ENCODE peak calls at places on chromosomes 4 and X, in seven cellular contexts. E is GM23338, Y is SK-N-SH, K is neuronal stem cell, L is HepG2, B is PC-3, Z is mammary epithelial cell. H is an unnamed sample. For H3K4me1, the result is how much of the 10 kb centered on the place peaks cover.

GRCh38 chrX:23383411-23383810 is 48.8 kb downstream of the PTCHD1 start:
- DNase-seq in E (no peak), Y (no peak), K (no peak), L (no peak), B (peak), Z (no peak), H (no peak)

GRCh38 chr4:43822621-43823020 is 626.0 kb downstream of the KCTD8 start:
- DNase-seq in E (no peak), Y (no peak), K (no peak), L (no peak), B (no peak), Z (no peak), H (no peak)

GRCh38 chrX:11908371-11908770 is 150.3 kb downstream of the MSL3 start:
- DNase-seq in E (peak), Y (peak), K (no peak), L (peak), B (peak), Z (peak), H (no peak)

GRCh38 chr4:176575141-176575731 is 217.5 kb downstream of the VEGFC start:
- DNase-seq in E (no peak), Y (no peak), K (no peak), L (no peak), B (no peak), Z (no peak), H (no peak)

GRCh38 chr4:181528570-181529184 is 714.5 kb upstream of the TENM3 start:
- DNase-seq in E (peak), Y (peak), K (peak), L (peak), B (peak), Z (peak), H (peak)

GRCh38 chrX:46407753-46408130 is 137.5 kb downstream of the ZNF674 start:
- DNase-seq in E (no peak), Y (no peak), K (no peak), L (no peak), B (no peak), Z (no peak), H (no peak)

GRCh38 chr4:149113804-149114430 is 671.7 kb upstream of the NR3C2 start:
- DNase-seq in E (no peak), Y (no peak), K (no peak), L (no peak), B (peak), Z (peak), H (no peak)

GRCh38 chr4:121668368-121669162 is 28.2 kb downstream of the ANXA5 start:
- DNase-seq in E (no peak), Y (no peak), K (no peak), L (no peak), B (peak), Z (peak), H (no peak)

GRCh38 chrX:21940356-21940829 is at the start of gene SMS:
- DNase-seq in E (peak), Y (peak), K (no peak), L (peak), B (peak), Z (peak), H (peak)

GRCh38 chr4:159252491-159252890 is 149.6 kb downstream of the RAPGEF2 start:
- DNase-seq in E (no peak), Y (no peak), K (no peak), L (no peak), B (no peak), Z (no peak), H (no peak)

GRCh38 chrX:107449490-107450175 is at the start of gene FRMPD3:
- DNase-seq in E (peak), Y (peak), K (peak), L (no peak), B (no peak), Z (no peak), H (peak)
- H2AFZ ChIP-seq in E (peak), Y (no peak), K (peak), L (no peak), B (peak), Z (peak), H (peak)

DNA sequence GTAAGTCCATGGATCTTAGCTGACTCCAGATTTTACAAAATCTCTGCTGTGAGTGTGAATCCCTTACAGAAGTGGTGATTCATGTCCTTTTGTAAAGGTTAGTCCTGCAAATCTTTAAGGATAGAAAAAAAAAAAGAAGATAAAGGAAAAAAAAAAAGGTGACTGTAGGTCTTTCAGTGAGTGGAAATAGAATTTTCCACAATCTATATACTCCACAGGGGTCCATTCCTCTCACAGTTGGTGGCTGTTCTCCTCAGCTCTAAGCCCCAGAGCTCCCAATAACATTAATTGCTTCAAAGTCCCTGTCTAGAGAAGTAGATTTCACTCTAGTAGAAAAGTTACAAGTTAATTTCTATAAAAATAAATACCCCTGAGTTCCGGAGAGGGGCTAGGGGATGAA is 189.1 kb downstream of the NDST4 start:
- DNase-seq in E (peak), Y (no peak), K (peak), L (no peak), B (no peak), Z (no peak), H (no peak)
- H3K4me1 ChIP-seq in E (under half), Y (under half), K (under half), L (under half), B (under half), Z (under half), H (under half)

DNA sequence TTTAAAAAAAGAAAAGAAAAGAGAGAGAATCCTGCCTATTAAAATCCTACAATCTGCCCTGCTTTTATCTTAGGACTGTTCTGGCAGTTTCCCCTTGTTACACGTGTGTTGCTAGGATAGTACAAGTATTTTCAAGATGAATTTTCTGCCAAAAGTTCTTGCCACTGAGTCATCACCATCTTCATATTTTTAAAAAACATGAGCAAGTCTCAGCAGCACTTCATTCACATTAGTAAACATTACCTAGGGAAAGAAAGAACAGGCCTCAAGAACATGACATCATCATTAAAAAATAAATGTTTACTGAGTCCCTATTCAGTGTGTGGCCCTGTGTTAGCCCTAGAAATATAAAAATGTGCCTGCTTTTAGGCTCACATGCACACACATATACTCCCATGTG is 18.6 kb upstream of the GPC3 start:
- DNase-seq in E (no peak), Y (no peak), K (no peak), L (no peak), B (peak), Z (peak), H (no peak)
- H2AFZ ChIP-seq in E (no peak), Y (no peak), K (no peak), L (no peak), B (no peak), Z (no peak), H (no peak)

GRCh38 chr4:39256436-39256835 is 74.1 kb downstream of the WDR19 start:
- DNase-seq in E (no peak), Y (no peak), K (no peak), L (no peak), B (no peak), Z (peak), H (no peak)

GRCh38 chr4:39259571-39260330 is 77.4 kb downstream of the WDR19 start:
- DNase-seq in E (no peak), Y (no peak), K (no peak), L (no peak), B (peak), Z (no peak), H (no peak)

GRCh38 chr4:39255266-39255665 is 72.9 kb downstream of the WDR19 start:
- DNase-seq in E (peak), Y (no peak), K (no peak), L (peak), B (peak), Z (peak), H (no peak)

DNA sequence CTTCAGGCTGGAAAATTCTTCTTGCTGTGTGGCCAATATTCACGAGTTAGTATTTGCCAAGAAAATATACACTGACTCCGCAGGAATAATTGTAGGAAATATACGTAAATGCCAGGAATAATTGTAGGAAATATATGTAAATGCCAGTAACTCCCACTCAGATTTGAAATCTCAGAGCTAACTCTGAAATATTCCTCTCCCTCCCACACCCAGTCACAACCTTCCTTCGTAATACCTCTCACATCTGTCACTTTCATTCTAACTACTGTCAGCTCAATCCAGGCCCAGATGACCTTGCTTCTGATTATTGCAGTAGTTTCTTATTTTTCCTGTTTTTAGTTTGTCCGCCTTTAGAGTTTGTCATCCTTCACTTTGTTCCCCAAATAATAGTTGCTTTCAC is 73.6 kb downstream of the WDR19 start:
- DNase-seq in E (no peak), Y (no peak), K (no peak), L (no peak), B (no peak), Z (no peak), H (no peak)
- H3K4me1 ChIP-seq in E (under half), Y (under half), K (under half), L (under half), B (under half), Z (under half), H (under half)

GRCh38 chr4:8387615-8388266 is 52.8 kb downstream of the ACOX3 start:
- DNase-seq in E (no peak), Y (no peak), K (no peak), L (no peak), B (peak), Z (no peak), H (no peak)

GRCh38 chr4:8387194-8387593 is 53.3 kb downstream of the ACOX3 start:
- DNase-seq in E (no peak), Y (no peak), K (no peak), L (no peak), B (no peak), Z (no peak), H (no peak)

GRCh38 chr4:8385106-8385505 is 55.4 kb downstream of the ACOX3 start:
- DNase-seq in E (no peak), Y (no peak), K (no peak), L (no peak), B (no peak), Z (no peak), H (no peak)

GRCh38 chr4:8385611-8386010 is 54.9 kb downstream of the ACOX3 start:
- DNase-seq in E (no peak), Y (peak), K (no peak), L (no peak), B (no peak), Z (no peak), H (no peak)

GRCh38 chr4:8386731-8387130 is 53.8 kb downstream of the ACOX3 start:
- DNase-seq in E (no peak), Y (no peak), K (no peak), L (no peak), B (no peak), Z (no peak), H (no peak)
- H2AFZ ChIP-seq in E (no peak), Y (no peak), K (no peak), L (no peak), B (no peak), Z (no peak), H (no peak)

DNA sequence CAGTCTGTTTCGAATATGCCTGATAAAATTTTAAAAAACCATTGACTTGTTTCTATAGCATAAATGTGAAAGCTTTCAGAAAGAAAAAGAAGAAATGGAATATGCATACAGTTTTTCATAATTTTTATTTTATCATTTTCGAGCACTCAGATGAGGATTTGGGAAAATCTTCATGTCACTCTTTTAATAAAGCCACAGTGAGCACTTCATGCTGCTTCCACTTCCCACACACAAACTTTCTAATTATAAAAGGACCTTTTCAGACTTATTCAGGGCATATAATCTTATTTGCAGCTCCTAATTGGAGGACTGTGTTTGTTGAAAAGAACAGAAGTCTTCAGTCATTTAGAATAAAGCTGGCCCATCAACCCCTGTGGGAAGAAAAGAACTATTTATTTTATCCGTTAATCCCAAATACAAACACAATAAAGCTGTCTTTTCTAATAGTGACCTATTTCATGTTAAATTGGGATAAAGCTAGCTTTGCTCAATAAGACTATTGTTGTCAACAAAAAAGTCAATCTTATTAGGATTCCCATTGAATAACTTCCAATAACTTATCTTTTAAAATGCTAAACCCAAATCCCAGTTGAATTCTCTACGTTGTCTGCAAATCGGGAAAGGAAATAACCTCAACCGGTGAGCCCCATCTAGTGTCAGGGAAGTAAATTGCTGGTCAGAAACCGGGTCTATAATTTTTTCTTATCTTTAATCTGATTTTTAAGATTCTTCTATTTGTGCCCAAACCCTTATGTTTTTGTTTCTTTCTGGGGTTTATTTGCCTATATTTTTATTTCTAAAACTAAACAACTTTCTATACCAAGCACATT is 211.5 kb downstream of the PDGFRA start:
- DNase-seq in E (peak), Y (peak), K (peak), L (no peak), B (peak), Z (peak), H (peak)
- H3K4me1 ChIP-seq in E (under half), Y (under half), K (under half), L (under half), B (under half), Z (under half), H (under half)

DNA sequence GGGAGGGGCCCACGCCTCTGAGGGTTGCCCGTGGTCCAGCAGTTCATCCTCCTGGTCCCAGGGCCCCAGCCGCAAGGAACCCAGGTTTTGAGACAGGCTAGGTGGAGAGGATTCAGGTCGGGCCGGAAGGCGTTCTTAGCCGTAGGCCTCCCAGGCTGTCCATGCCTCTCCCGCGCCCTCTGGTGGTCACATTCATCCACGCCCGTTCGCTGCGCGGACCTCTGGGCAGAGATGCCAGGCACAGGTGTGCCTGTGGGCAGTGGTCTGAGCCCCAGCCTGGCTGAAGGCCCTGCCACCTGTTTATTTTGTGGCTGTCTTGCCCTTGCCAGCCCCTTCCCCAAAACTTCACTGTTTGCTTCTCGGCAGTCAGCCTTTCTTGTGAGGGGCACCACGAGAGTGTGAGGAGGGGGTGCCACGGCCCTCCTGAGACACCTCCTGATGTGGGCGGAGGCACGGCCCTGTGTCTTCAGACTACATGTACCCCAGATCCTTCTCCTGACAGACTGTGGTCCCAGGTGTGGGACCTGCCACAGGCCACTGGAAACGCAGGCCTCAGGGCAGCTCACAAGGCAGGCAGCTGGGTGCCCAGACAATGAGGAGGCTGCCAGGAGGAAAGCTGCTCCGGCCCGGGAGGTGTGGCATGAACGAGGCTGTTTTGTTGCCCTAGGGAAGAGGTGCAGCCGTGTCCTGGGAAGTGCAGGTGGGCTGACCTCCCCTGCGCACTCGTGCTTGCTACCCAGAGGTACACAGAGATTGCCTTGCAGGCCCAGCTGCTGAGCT is 5.0 kb downstream of the UVSSA start:
- DNase-seq in E (peak), Y (peak), K (peak), L (peak), B (peak), Z (peak), H (peak)
- H2AFZ ChIP-seq in E (no peak), Y (no peak), K (peak), L (no peak), B (peak), Z (peak), H (peak)

GRCh38 chr4:144656857-144657256 is 10.9 kb downstream of the HHIP start:
- DNase-seq in E (no peak), Y (no peak), K (no peak), L (no peak), B (no peak), Z (no peak), H (no peak)

GRCh38 chr4:144654161-144654560 is 8.2 kb downstream of the HHIP start:
- DNase-seq in E (no peak), Y (no peak), K (no peak), L (no peak), B (no peak), Z (no peak), H (no peak)

GRCh38 chr4:144658015-144658567 is 12.1 kb downstream of the HHIP start:
- DNase-seq in E (no peak), Y (no peak), K (no peak), L (no peak), B (no peak), Z (no peak), H (no peak)

GRCh38 chr4:144658908-144659307 is 13.0 kb downstream of the HHIP start:
- DNase-seq in E (no peak), Y (no peak), K (no peak), L (no peak), B (peak), Z (peak), H (no peak)

DNA sequence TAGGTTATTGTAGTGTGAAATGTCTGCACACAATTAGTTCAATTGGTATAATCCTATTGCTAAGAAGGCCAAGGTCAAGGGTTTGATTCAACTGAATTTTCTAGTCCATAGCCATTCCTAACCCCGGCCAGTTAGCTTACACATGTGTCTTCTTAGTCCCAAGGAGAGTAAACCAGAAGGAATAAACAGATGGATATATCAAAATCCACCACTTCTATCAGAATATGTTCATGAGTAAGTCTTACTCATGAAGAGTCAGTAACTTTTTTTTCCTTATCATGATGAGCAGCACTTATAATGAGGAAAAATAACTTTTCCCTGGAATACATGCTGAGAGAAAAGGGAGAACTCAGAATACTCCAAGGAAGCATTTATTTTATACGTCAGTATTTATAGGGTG is 9.5 kb downstream of the HHIP start:
- DNase-seq in E (no peak), Y (no peak), K (no peak), L (no peak), B (no peak), Z (no peak), H (no peak)
- H3K4me1 ChIP-seq in E (under half), Y (under half), K (under half), L (under half), B (under half), Z (under half), H (under half)

GRCh38 chr4:74420863-74421262 is 24.1 kb upstream of the AREG start:
- DNase-seq in E (no peak), Y (no peak), K (no peak), L (no peak), B (no peak), Z (no peak), H (no peak)

GRCh38 chr4:74414149-74414809 is 30.7 kb upstream of the AREG start:
- DNase-seq in E (no peak), Y (no peak), K (no peak), L (no peak), B (no peak), Z (no peak), H (no peak)

GRCh38 chr4:74413265-74413664 is 31.7 kb upstream of the AREG start:
- DNase-seq in E (no peak), Y (no peak), K (no peak), L (no peak), B (no peak), Z (no peak), H (no peak)

GRCh38 chr4:74415602-74416300 is 29.2 kb upstream of the AREG start:
- DNase-seq in E (no peak), Y (no peak), K (no peak), L (no peak), B (no peak), Z (peak), H (no peak)

GRCh38 chr4:74418063-74418670 is 26.8 kb upstream of the AREG start:
- DNase-seq in E (no peak), Y (no peak), K (no peak), L (no peak), B (peak), Z (peak), H (no peak)
- H2AFZ ChIP-seq in E (no peak), Y (no peak), K (no peak), L (no peak), B (peak), Z (peak), H (no peak)